ENCODE peak calls at places on chromosomes 5 and 9, in ten cellular contexts. One of them, this sample, is unnamed.

GRCh38 chr5:135993894-135994514 is 34.8 kb upstream of the TGFBI start:
- DNase-seq in uterus: no peak
- DNase-seq in heart left ventricle: no peak
- DNase-seq in keratinocyte: no peak
- DNase-seq in cardiac muscle cell: peak; percentile 72
- DNase-seq in CD4-positive, CD25-positive, alpha-beta regulatory T cell: no peak
- DNase-seq in MM.1S: no peak
- DNase-seq in pancreas: no peak
- DNase-seq in fibroblast of lung: peak; percentile 78
- DNase-seq in tibial artery: no peak
- DNase-seq in this sample: peak; percentile 64

GRCh38 chr5:2007906-2008437 is 125.2 kb upstream of the IRX4 start:
- DNase-seq in uterus: peak; percentile 81
- DNase-seq in MM.1S: no peak
- DNase-seq in cardiac muscle cell: peak; percentile 45
- DNase-seq in keratinocyte: no peak
- DNase-seq in pancreas: no peak
- DNase-seq in heart left ventricle: peak; percentile 48
- DNase-seq in CD4-positive, CD25-positive, alpha-beta regulatory T cell: no peak
- DNase-seq in fibroblast of lung: no peak
- DNase-seq in tibial artery: no peak
- DNase-seq in this sample: no peak

GRCh38 chr9:133932633-133933032 is 59.5 kb downstream of the VAV2 start:
- DNase-seq in CD4-positive, CD25-positive, alpha-beta regulatory T cell: no peak
- DNase-seq in uterus: no peak
- DNase-seq in pancreas: no peak
- DNase-seq in MM.1S: no peak
- DNase-seq in tibial artery: no peak
- DNase-seq in heart left ventricle: no peak
- DNase-seq in fibroblast of lung: no peak
- DNase-seq in cardiac muscle cell: no peak
- DNase-seq in keratinocyte: no peak
- DNase-seq in this sample: no peak

GRCh38 chr5:132470596-132470995 is 20.0 kb downstream of the IRF1 start:
- DNase-seq in tibial artery: peak; percentile 51
- DNase-seq in MM.1S: no peak
- DNase-seq in heart left ventricle: peak; percentile 36
- DNase-seq in keratinocyte: no peak
- DNase-seq in pancreas: no peak
- DNase-seq in cardiac muscle cell: no peak
- DNase-seq in fibroblast of lung: no peak
- DNase-seq in uterus: peak; percentile 14
- DNase-seq in CD4-positive, CD25-positive, alpha-beta regulatory T cell: no peak
- DNase-seq in this sample: no peak

GRCh38 chr9:136268318-136268717 is 22.7 kb upstream of the QSOX2 start:
- DNase-seq in heart left ventricle: no peak
- DNase-seq in CD4-positive, CD25-positive, alpha-beta regulatory T cell: no peak
- DNase-seq in uterus: no peak
- DNase-seq in cardiac muscle cell: peak; percentile 20
- DNase-seq in pancreas: no peak
- DNase-seq in keratinocyte: no peak
- DNase-seq in MM.1S: no peak
- DNase-seq in tibial artery: no peak
- DNase-seq in fibroblast of lung: peak; percentile 27
- DNase-seq in this sample: peak; percentile 50

GRCh38 chr5:164422400-164422799 is 917.0 kb downstream of the MAT2B start:
- DNase-seq in cardiac muscle cell: peak; percentile 80
- DNase-seq in keratinocyte: no peak
- DNase-seq in uterus: no peak
- DNase-seq in pancreas: no peak
- DNase-seq in MM.1S: no peak
- DNase-seq in CD4-positive, CD25-positive, alpha-beta regulatory T cell: no peak
- DNase-seq in tibial artery: no peak
- DNase-seq in heart left ventricle: no peak
- DNase-seq in fibroblast of lung: peak; percentile 70
- DNase-seq in this sample: peak; percentile 30

GRCh38 chr5:32951878-32952277 is 240.8 kb downstream of the NPR3 start:
- DNase-seq in keratinocyte: no peak
- DNase-seq in heart left ventricle: no peak
- DNase-seq in tibial artery: no peak
- DNase-seq in uterus: no peak
- DNase-seq in fibroblast of lung: no peak
- DNase-seq in MM.1S: no peak
- DNase-seq in pancreas: no peak
- DNase-seq in CD4-positive, CD25-positive, alpha-beta regulatory T cell: no peak
- DNase-seq in cardiac muscle cell: no peak
- DNase-seq in this sample: no peak

GRCh38 chr5:135851907-135852805 is 17.7 kb downstream of the SLC25A48 start:
- DNase-seq in cardiac muscle cell: no peak
- DNase-seq in tibial artery: no peak
- DNase-seq in keratinocyte: no peak
- DNase-seq in CD4-positive, CD25-positive, alpha-beta regulatory T cell: no peak
- DNase-seq in fibroblast of lung: no peak
- DNase-seq in pancreas: no peak
- DNase-seq in heart left ventricle: no peak
- DNase-seq in MM.1S: no peak
- DNase-seq in uterus: no peak
- DNase-seq in this sample: no peak

GRCh38 chr5:131386124-131386523 is 122.3 kb downstream of the CDC42SE2 start:
- DNase-seq in pancreas: no peak
- DNase-seq in cardiac muscle cell: no peak
- DNase-seq in fibroblast of lung: no peak
- DNase-seq in keratinocyte: no peak
- DNase-seq in heart left ventricle: no peak
- DNase-seq in tibial artery: no peak
- DNase-seq in MM.1S: no peak
- DNase-seq in CD4-positive, CD25-positive, alpha-beta regulatory T cell: no peak
- DNase-seq in uterus: no peak
- DNase-seq in this sample: no peak

GRCh38 chr9:36485647-36486453 is 85.8 kb upstream of the RNF38 start:
- DNase-seq in CD4-positive, CD25-positive, alpha-beta regulatory T cell: no peak
- DNase-seq in keratinocyte: no peak
- DNase-seq in cardiac muscle cell: no peak
- DNase-seq in fibroblast of lung: peak; percentile 20
- DNase-seq in uterus: no peak
- DNase-seq in tibial artery: peak; percentile 67
- DNase-seq in pancreas: no peak
- DNase-seq in heart left ventricle: no peak
- DNase-seq in MM.1S: no peak
- DNase-seq in this sample: no peak

GRCh38 chr9:3903906-3904305 is 378.1 kb upstream of the RFX3 start:
- DNase-seq in cardiac muscle cell: no peak
- DNase-seq in heart left ventricle: no peak
- DNase-seq in CD4-positive, CD25-positive, alpha-beta regulatory T cell: no peak
- DNase-seq in pancreas: no peak
- DNase-seq in fibroblast of lung: no peak
- DNase-seq in tibial artery: no peak
- DNase-seq in uterus: no peak
- DNase-seq in keratinocyte: no peak
- DNase-seq in MM.1S: no peak
- DNase-seq in this sample: no peak

GRCh38 chr5:94983861-94984535 is 300.9 kb downstream of the MCTP1 start:
- DNase-seq in heart left ventricle: no peak
- DNase-seq in uterus: no peak
- DNase-seq in tibial artery: no peak
- DNase-seq in pancreas: no peak
- DNase-seq in MM.1S: no peak
- DNase-seq in keratinocyte: no peak
- DNase-seq in fibroblast of lung: peak; percentile 85
- DNase-seq in cardiac muscle cell: peak; percentile 66
- DNase-seq in CD4-positive, CD25-positive, alpha-beta regulatory T cell: no peak
- DNase-seq in this sample: no peak

GRCh38 chr9:106708147-106708838 is 154.7 kb upstream of the ZNF462 start:
- DNase-seq in keratinocyte: no peak
- DNase-seq in fibroblast of lung: peak; percentile 57
- DNase-seq in pancreas: no peak
- DNase-seq in tibial artery: no peak
- DNase-seq in heart left ventricle: no peak
- DNase-seq in CD4-positive, CD25-positive, alpha-beta regulatory T cell: no peak
- DNase-seq in cardiac muscle cell: no peak
- DNase-seq in MM.1S: no peak
- DNase-seq in uterus: peak; percentile 19
- DNase-seq in this sample: no peak

GRCh38 chr9:23343226-23343625 is 482.8 kb downstream of the ELAVL2 start:
- DNase-seq in uterus: no peak
- DNase-seq in pancreas: no peak
- DNase-seq in tibial artery: no peak
- DNase-seq in fibroblast of lung: no peak
- DNase-seq in CD4-positive, CD25-positive, alpha-beta regulatory T cell: no peak
- DNase-seq in keratinocyte: no peak
- DNase-seq in heart left ventricle: no peak
- DNase-seq in cardiac muscle cell: peak; percentile 14
- DNase-seq in MM.1S: no peak
- DNase-seq in this sample: no peak

DNA sequence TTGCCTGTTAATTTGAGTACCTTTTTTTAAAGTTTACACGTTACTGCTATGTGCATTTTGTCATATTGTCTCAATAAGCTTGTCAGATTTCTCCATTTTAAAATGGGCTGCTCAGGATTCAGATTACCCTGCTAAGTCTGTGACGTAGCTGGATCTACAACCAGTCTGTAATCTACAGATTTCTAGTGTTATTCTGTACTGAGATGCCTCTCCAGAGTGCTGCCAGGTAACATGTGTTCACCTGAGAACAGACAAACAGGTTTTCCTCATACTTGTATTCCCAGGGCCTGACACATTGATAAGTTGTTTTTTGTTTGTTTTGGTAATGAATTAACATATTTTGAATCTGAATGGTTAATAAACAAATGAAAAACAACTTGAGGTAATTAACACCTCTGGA is 15.3 kb downstream of the RAB24 start:
- DNase-seq in MM.1S: no peak
- DNase-seq in cardiac muscle cell: no peak
- DNase-seq in pancreas: no peak
- DNase-seq in keratinocyte: no peak
- DNase-seq in CD4-positive, CD25-positive, alpha-beta regulatory T cell: no peak
- DNase-seq in uterus: no peak
- DNase-seq in tibial artery: no peak
- DNase-seq in heart left ventricle: no peak
- DNase-seq in fibroblast of lung: no peak
- DNase-seq in this sample: no peak
- H3K36me3 ChIP-seq in MM.1S: no peaks in the 10 kb centered on the region
- H3K36me3 ChIP-seq in cardiac muscle cell: peaks cover 66% of the 10 kb centered on the region
- H3K36me3 ChIP-seq in pancreas: peaks cover 53% of the 10 kb centered on the region
- H3K36me3 ChIP-seq in keratinocyte: peaks cover 18% of the 10 kb centered on the region
- H3K36me3 ChIP-seq in CD4-positive, CD25-positive, alpha-beta regulatory T cell: peaks cover 81% of the 10 kb centered on the region
- H3K36me3 ChIP-seq in uterus: no peaks in the 10 kb centered on the region
- H3K36me3 ChIP-seq in tibial artery: peaks cover 91% of the 10 kb centered on the region
- H3K36me3 ChIP-seq in heart left ventricle: peaks cover 100% of the 10 kb centered on the region
- H3K36me3 ChIP-seq in fibroblast of lung: peaks cover 8% of the 10 kb centered on the region
- H3K36me3 ChIP-seq in this sample: peaks cover 74% of the 10 kb centered on the region

GRCh38 chr5:113193311-113193978 is 216.8 kb downstream of the DCP2 start:
- DNase-seq in keratinocyte: no peak
- DNase-seq in cardiac muscle cell: no peak
- DNase-seq in fibroblast of lung: no peak
- DNase-seq in uterus: no peak
- DNase-seq in CD4-positive, CD25-positive, alpha-beta regulatory T cell: no peak
- DNase-seq in pancreas: no peak
- DNase-seq in tibial artery: no peak
- DNase-seq in MM.1S: no peak
- DNase-seq in heart left ventricle: no peak
- DNase-seq in this sample: no peak
- H3K4me3 ChIP-seq in keratinocyte: no peak overlapping the region
- H3K4me3 ChIP-seq in cardiac muscle cell: no peak overlapping the region
- H3K4me3 ChIP-seq in fibroblast of lung: no peak overlapping the region
- H3K4me3 ChIP-seq in uterus: no peak overlapping the region
- H3K4me3 ChIP-seq in CD4-positive, CD25-positive, alpha-beta regulatory T cell: no peak overlapping the region
- H3K4me3 ChIP-seq in pancreas: no peak overlapping the region
- H3K4me3 ChIP-seq in tibial artery: no peak overlapping the region
- H3K4me3 ChIP-seq in MM.1S: no peak overlapping the region
- H3K4me3 ChIP-seq in heart left ventricle: no peak overlapping the region
- H3K4me3 ChIP-seq in this sample: no peak overlapping the region

DNA sequence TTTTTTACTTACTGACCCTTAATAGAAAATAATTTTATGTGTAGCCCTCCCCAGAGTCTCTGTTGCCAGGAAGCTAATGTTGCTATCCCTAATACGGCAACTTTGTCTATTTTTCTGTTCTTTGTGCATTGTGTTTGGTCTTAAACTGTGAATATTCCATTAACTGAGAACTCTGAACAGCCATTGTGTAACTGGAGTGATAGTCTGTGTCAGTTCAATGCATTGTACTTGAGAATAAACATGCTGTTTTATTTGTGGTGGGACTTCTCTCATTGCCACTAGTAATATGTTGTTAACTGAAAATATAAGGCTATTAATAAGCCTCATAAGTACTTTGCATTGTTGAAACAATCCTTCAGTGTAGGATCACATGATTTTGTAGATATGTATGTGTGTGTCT is 278.3 kb upstream of the DMRT1 start:
- DNase-seq in MM.1S: no peak
- DNase-seq in heart left ventricle: no peak
- DNase-seq in cardiac muscle cell: no peak
- DNase-seq in fibroblast of lung: no peak
- DNase-seq in pancreas: no peak
- DNase-seq in tibial artery: no peak
- DNase-seq in CD4-positive, CD25-positive, alpha-beta regulatory T cell: no peak
- DNase-seq in uterus: no peak
- DNase-seq in keratinocyte: no peak
- DNase-seq in this sample: no peak
- H3K4me1 ChIP-seq in MM.1S: peaks cover 18% of the 10 kb centered on the region
- H3K4me1 ChIP-seq in heart left ventricle: peaks cover 15% of the 10 kb centered on the region
- H3K4me1 ChIP-seq in cardiac muscle cell: no peaks in the 10 kb centered on the region
- H3K4me1 ChIP-seq in fibroblast of lung: no peaks in the 10 kb centered on the region
- H3K4me1 ChIP-seq in pancreas: peaks cover 6% of the 10 kb centered on the region
- H3K4me1 ChIP-seq in tibial artery: no peaks in the 10 kb centered on the region
- H3K4me1 ChIP-seq in CD4-positive, CD25-positive, alpha-beta regulatory T cell: no peaks in the 10 kb centered on the region
- H3K4me1 ChIP-seq in uterus: no peaks in the 10 kb centered on the region
- H3K4me1 ChIP-seq in keratinocyte: peaks cover 2% of the 10 kb centered on the region
- H3K4me1 ChIP-seq in this sample: no peaks in the 10 kb centered on the region

DNA sequence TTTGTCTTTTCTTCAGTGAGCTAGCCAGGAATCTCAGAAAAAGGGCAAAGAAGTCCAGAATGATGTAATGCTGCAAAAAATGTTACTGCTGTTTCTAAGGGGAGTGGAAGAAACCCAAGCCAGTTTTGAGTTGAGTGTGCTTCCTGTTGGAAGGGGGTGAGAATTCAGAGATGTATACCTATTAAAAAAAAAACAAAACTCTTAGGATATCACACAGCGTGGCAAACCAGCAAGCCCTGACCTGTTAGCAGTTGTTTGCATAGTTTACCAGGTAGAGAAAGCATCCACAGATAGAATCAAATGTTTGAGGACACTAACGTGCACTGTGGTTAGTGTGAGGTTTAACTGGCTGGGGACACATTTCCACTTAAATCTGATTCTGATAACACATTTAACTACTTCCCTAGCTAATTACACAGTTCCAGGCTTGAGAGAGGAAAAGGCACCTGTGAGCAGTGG is 11.4 kb downstream of the BASP1 start:
- DNase-seq in heart left ventricle: no peak
- DNase-seq in cardiac muscle cell: peak; percentile 65
- DNase-seq in MM.1S: no peak
- DNase-seq in CD4-positive, CD25-positive, alpha-beta regulatory T cell: no peak
- DNase-seq in tibial artery: no peak
- DNase-seq in pancreas: no peak
- DNase-seq in keratinocyte: no peak
- DNase-seq in uterus: no peak
- DNase-seq in fibroblast of lung: peak; percentile 64
- DNase-seq in this sample: no peak
- H3K36me3 ChIP-seq in heart left ventricle: no peaks in the 10 kb centered on the region
- H3K36me3 ChIP-seq in cardiac muscle cell: no peaks in the 10 kb centered on the region
- H3K36me3 ChIP-seq in MM.1S: no peaks in the 10 kb centered on the region
- H3K36me3 ChIP-seq in CD4-positive, CD25-positive, alpha-beta regulatory T cell: no peaks in the 10 kb centered on the region
- H3K36me3 ChIP-seq in tibial artery: no peaks in the 10 kb centered on the region
- H3K36me3 ChIP-seq in pancreas: no peaks in the 10 kb centered on the region
- H3K36me3 ChIP-seq in keratinocyte: no peaks in the 10 kb centered on the region
- H3K36me3 ChIP-seq in uterus: no peaks in the 10 kb centered on the region
- H3K36me3 ChIP-seq in fibroblast of lung: peaks cover 13% of the 10 kb centered on the region
- H3K36me3 ChIP-seq in this sample: peaks cover 50% of the 10 kb centered on the region

This sample was measured in BE2C.